ENCODE peak calls at places on chromosomes 7 and 10, in four cellular contexts. One of them, this sample, is unnamed.

GRCh38 chr10:127033116-127033515 is 127.9 kb downstream of the DOCK1 start:
- DNase-seq in OCI-LY7: no peak
- DNase-seq in tibial artery: no peak
- DNase-seq in breast epithelium: no peak
- DNase-seq in this sample: no peak

GRCh38 chr7:4851459-4852422 is 10.1 kb downstream of the PAPOLB start:
- DNase-seq in breast epithelium: no peak
- DNase-seq in tibial artery: no peak
- DNase-seq in OCI-LY7: no peak
- DNase-seq in this sample: no peak

GRCh38 chr10:97849491-97850402 is at the start of gene GOLGA7B:
- DNase-seq in tibial artery: no peak
- DNase-seq in OCI-LY7: peak
- DNase-seq in breast epithelium: no peak
- DNase-seq in this sample: peak

GRCh38 chr7:2509298-2509906 is 10.2 kb upstream of the LFNG start:
- DNase-seq in OCI-LY7: no peak
- DNase-seq in breast epithelium: no peak
- DNase-seq in tibial artery: no peak
- DNase-seq in this sample: no peak

GRCh38 chr10:90675621-90676020 is 182.2 kb downstream of the HTR7 start:
- DNase-seq in breast epithelium: no peak
- DNase-seq in tibial artery: no peak
- DNase-seq in OCI-LY7: no peak
- DNase-seq in this sample: no peak

GRCh38 chr10:13633689-13634088 is 46.9 kb downstream of the PRPF18 start:
- DNase-seq in OCI-LY7: no peak
- DNase-seq in breast epithelium: no peak
- DNase-seq in tibial artery: peak
- DNase-seq in this sample: no peak

GRCh38 chr10:89479255-89479654 is 56.1 kb downstream of the SLC16A12 start:
- DNase-seq in OCI-LY7: no peak
- DNase-seq in breast epithelium: no peak
- DNase-seq in tibial artery: no peak
- DNase-seq in this sample: no peak

GRCh38 chr10:59284111-59284975 is 78.0 kb downstream of the FAM13C start:
- DNase-seq in tibial artery: no peak
- DNase-seq in OCI-LY7: no peak
- DNase-seq in breast epithelium: no peak
- DNase-seq in this sample: no peak

GRCh38 chr7:117322741-117323584 is at the start of gene WNT2:
- DNase-seq in breast epithelium: no peak
- DNase-seq in OCI-LY7: no peak
- DNase-seq in tibial artery: no peak
- DNase-seq in this sample: peak

GRCh38 chr7:79434098-79434497 is 19.4 kb downstream of the MAGI2 start:
- DNase-seq in tibial artery: no peak
- DNase-seq in OCI-LY7: no peak
- DNase-seq in breast epithelium: no peak
- DNase-seq in this sample: no peak

GRCh38 chr10:74113546-74113945 is 37.1 kb downstream of the AP3M1 start:
- DNase-seq in breast epithelium: no peak
- DNase-seq in tibial artery: no peak
- DNase-seq in OCI-LY7: no peak
- DNase-seq in this sample: no peak

GRCh38 chr7:15989194-15989593 is 302.7 kb upstream of the MEOX2 start:
- DNase-seq in breast epithelium: no peak
- DNase-seq in tibial artery: no peak
- DNase-seq in OCI-LY7: no peak
- DNase-seq in this sample: no peak

GRCh38 chr10:13787015-13787421 is 200.3 kb downstream of the PRPF18 start:
- DNase-seq in breast epithelium: no peak
- DNase-seq in OCI-LY7: peak
- DNase-seq in tibial artery: peak
- DNase-seq in this sample: peak

GRCh38 chr7:103142494-103142893 is 6.4 kb downstream of the NAPEPLD start:
- DNase-seq in OCI-LY7: no peak
- DNase-seq in tibial artery: no peak
- DNase-seq in breast epithelium: no peak
- DNase-seq in this sample: no peak

GRCh38 chr10:104642311-104643022 is 1.4 kb downstream of the SORCS3 start:
- DNase-seq in breast epithelium: no peak
- DNase-seq in OCI-LY7: no peak
- DNase-seq in tibial artery: no peak
- DNase-seq in this sample: peak

GRCh38 chr10:100709655-100710054 is 35.7 kb upstream of the PAX2 start:
- DNase-seq in OCI-LY7: no peak
- DNase-seq in breast epithelium: no peak
- DNase-seq in tibial artery: no peak
- DNase-seq in this sample: no peak
- H3K4me3 ChIP-seq in OCI-LY7: no peak
- H3K4me3 ChIP-seq in breast epithelium: peak
- H3K4me3 ChIP-seq in tibial artery: no peak
- H3K4me3 ChIP-seq in this sample: no peak

DNA sequence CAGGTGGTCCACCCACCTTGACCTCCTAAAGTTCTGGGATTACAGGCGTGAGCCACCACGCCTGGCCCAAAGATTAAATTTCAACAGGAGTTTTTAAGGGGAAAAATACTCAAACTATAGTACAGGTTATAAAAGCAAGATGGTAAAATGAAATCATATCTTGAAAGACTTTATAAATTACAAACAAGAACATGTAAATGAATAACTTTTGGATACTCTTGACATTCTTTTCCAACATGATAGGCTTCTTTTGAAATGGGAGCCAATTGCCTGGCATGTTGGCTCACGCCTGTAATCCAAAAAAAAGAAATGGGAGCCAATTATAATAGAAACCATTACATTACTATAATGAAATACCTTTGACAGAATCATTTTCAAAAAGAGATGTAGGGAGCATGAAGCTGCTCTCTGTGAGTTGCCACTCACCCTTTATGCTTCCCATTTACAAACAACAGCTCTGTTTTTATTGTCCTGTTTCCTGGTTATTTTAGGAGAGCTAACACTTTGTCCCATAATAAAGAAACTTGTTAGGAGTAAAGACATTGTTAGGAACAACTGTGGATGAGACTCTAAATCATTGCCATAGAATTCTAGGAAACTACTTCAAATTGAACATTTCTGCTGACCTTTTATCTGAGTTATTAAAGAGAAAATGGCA is 24.6 kb upstream of the MCU start:
- DNase-seq in tibial artery: no peak
- DNase-seq in OCI-LY7: no peak
- DNase-seq in breast epithelium: no peak
- DNase-seq in this sample: no peak
- H3K4me3 ChIP-seq in tibial artery: no peak
- H3K4me3 ChIP-seq in OCI-LY7: no peak
- H3K4me3 ChIP-seq in breast epithelium: no peak
- H3K4me3 ChIP-seq in this sample: no peak

DNA sequence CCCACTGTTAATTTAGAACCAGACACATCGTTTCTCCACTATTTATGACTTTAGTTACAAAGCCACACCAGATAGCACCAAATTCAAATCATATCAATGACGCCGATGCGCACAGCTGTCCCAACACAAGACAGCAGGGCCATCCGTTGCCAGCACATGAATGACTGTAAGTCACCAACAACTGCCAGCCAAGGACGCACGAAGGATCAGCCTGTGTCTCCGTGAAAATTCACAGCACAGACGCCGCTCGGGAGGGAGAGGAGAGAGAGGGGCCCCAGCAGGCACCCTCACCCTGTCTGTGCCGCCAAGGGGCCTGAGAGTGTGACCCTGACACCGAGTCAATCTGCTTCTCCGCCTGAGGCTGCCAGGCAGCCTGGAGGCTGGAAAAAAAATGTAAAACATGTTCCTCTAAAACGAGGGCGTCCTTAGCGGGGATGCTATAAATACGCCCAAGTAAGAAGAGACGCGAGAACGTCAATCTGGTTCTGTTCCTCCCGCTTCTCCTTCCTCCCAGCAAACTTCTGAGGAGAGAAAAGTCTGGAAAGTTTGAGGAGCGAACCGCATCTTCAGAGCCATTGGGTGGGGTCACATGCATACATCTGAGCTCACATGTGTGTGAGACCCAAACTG is 111.2 kb downstream of the PTPRN2 start:
- DNase-seq in breast epithelium: no peak
- DNase-seq in OCI-LY7: no peak
- DNase-seq in tibial artery: no peak
- DNase-seq in this sample: no peak
- H3K4me3 ChIP-seq in breast epithelium: no peak
- H3K4me3 ChIP-seq in OCI-LY7: no peak
- H3K4me3 ChIP-seq in tibial artery: no peak
- H3K4me3 ChIP-seq in this sample: no peak

GRCh38 chr7:7103343-7104313 is 78.7 kb upstream of the C1GALT1 start:
- DNase-seq in tibial artery: no peak
- DNase-seq in breast epithelium: no peak
- DNase-seq in OCI-LY7: peak
- DNase-seq in this sample: peak
- H3K4me3 ChIP-seq in tibial artery: no peak
- H3K4me3 ChIP-seq in breast epithelium: no peak
- H3K4me3 ChIP-seq in OCI-LY7: no peak
- H3K4me3 ChIP-seq in this sample: no peak

GRCh38 chr7:134777470-134777869 is 2.0 kb upstream of the CALD1 start:
- DNase-seq in tibial artery: no peak
- DNase-seq in OCI-LY7: peak
- DNase-seq in breast epithelium: no peak
- DNase-seq in this sample: no peak

GRCh38 chr7:134780166-134780853 is 876 bp downstream of the CALD1 start:
- DNase-seq in OCI-LY7: no peak
- DNase-seq in tibial artery: no peak
- DNase-seq in breast epithelium: no peak
- DNase-seq in this sample: no peak

GRCh38 chr7:134779741-134780065 is 269 bp downstream of the CALD1 start:
- DNase-seq in tibial artery: no peak
- DNase-seq in breast epithelium: no peak
- DNase-seq in OCI-LY7: no peak
- DNase-seq in this sample: no peak

GRCh38 chr7:134778941-134779740 is at the start of gene CALD1:
- DNase-seq in tibial artery: peak
- DNase-seq in breast epithelium: peak
- DNase-seq in OCI-LY7: no peak
- DNase-seq in this sample: no peak

GRCh38 chr7:134777908-134778580 is 1.4 kb upstream of the CALD1 start:
- DNase-seq in tibial artery: no peak
- DNase-seq in OCI-LY7: no peak
- DNase-seq in breast epithelium: no peak
- DNase-seq in this sample: no peak
- H3K4me3 ChIP-seq in tibial artery: no peak
- H3K4me3 ChIP-seq in OCI-LY7: no peak
- H3K4me3 ChIP-seq in breast epithelium: no peak
- H3K4me3 ChIP-seq in this sample: no peak

GRCh38 chr7:100430450-100431285 is 1.0 kb downstream of the MEPCE start:
- DNase-seq in tibial artery: peak
- DNase-seq in breast epithelium: no peak
- DNase-seq in OCI-LY7: no peak
- DNase-seq in this sample: no peak

GRCh38 chr7:100433276-100433591 is 3.1 kb downstream of the PPP1R35 start:
- DNase-seq in tibial artery: no peak
- DNase-seq in breast epithelium: no peak
- DNase-seq in OCI-LY7: no peak
- DNase-seq in this sample: no peak

GRCh38 chr7:100432621-100433275 is 3.1 kb downstream of the MEPCE start:
- DNase-seq in OCI-LY7: no peak
- DNase-seq in tibial artery: no peak
- DNase-seq in breast epithelium: no peak
- DNase-seq in this sample: no peak

GRCh38 chr7:100431286-100431735 is 1.7 kb downstream of the MEPCE start:
- DNase-seq in tibial artery: no peak
- DNase-seq in breast epithelium: no peak
- DNase-seq in OCI-LY7: no peak
- DNase-seq in this sample: no peak

GRCh38 chr7:100432053-100432452 is 2.4 kb downstream of the MEPCE start:
- DNase-seq in breast epithelium: no peak
- DNase-seq in tibial artery: no peak
- DNase-seq in OCI-LY7: no peak
- DNase-seq in this sample: no peak
- H3K4me3 ChIP-seq in breast epithelium: no peak
- H3K4me3 ChIP-seq in tibial artery: no peak
- H3K4me3 ChIP-seq in OCI-LY7: peak
- H3K4me3 ChIP-seq in this sample: no peak

GRCh38 chr10:63199716-63200115 is 66.6 kb downstream of the NRBF2 start:
- DNase-seq in tibial artery: no peak
- DNase-seq in breast epithelium: no peak
- DNase-seq in OCI-LY7: no peak
- DNase-seq in this sample: no peak
- H3K4me3 ChIP-seq in tibial artery: no peak
- H3K4me3 ChIP-seq in breast epithelium: no peak
- H3K4me3 ChIP-seq in OCI-LY7: no peak
- H3K4me3 ChIP-seq in this sample: no peak

GRCh38 chr7:128697301-128697905 is 25.3 kb downstream of the GARIN1A start:
- DNase-seq in tibial artery: no peak
- DNase-seq in OCI-LY7: peak
- DNase-seq in breast epithelium: no peak
- DNase-seq in this sample: peak

GRCh38 chr7:128701062-128701785 is 29.1 kb downstream of the GARIN1A start:
- DNase-seq in tibial artery: no peak
- DNase-seq in breast epithelium: no peak
- DNase-seq in OCI-LY7: no peak
- DNase-seq in this sample: no peak

GRCh38 chr7:128699895-128700294 is 27.8 kb downstream of the GARIN1A start:
- DNase-seq in OCI-LY7: no peak
- DNase-seq in breast epithelium: no peak
- DNase-seq in tibial artery: no peak
- DNase-seq in this sample: no peak

GRCh38 chr7:128703605-128704004 is 31.5 kb downstream of the GARIN1A start:
- DNase-seq in breast epithelium: no peak
- DNase-seq in OCI-LY7: no peak
- DNase-seq in tibial artery: no peak
- DNase-seq in this sample: no peak

GRCh38 chr7:128699196-128699712 is 27.2 kb downstream of the GARIN1A start:
- DNase-seq in OCI-LY7: no peak
- DNase-seq in breast epithelium: no peak
- DNase-seq in tibial artery: no peak
- DNase-seq in this sample: no peak
- H3K4me3 ChIP-seq in OCI-LY7: no peak
- H3K4me3 ChIP-seq in breast epithelium: no peak
- H3K4me3 ChIP-seq in tibial artery: no peak
- H3K4me3 ChIP-seq in this sample: no peak

DNA sequence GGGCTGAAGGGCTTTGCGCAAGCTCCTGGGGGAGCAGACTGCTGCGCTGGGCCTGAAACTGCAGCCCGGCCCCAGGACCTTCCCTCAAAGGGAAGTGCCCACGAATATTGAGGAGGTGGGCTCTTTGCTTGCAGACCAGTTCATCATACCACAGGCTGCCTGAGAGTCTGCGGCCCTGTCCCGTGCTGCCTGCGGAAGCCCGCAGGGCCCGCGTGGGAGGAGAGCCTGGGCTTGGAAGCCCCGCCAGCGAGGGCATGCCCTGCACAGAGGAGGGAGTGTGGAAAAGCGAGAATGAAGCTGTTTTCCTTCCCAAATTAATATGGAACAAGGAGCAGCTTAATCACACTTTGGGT is 83.6 kb upstream of the MKI67 start:
- DNase-seq in tibial artery: no peak
- DNase-seq in breast epithelium: no peak
- DNase-seq in OCI-LY7: no peak
- DNase-seq in this sample: no peak
- H3K4me3 ChIP-seq in tibial artery: no peak
- H3K4me3 ChIP-seq in breast epithelium: peak
- H3K4me3 ChIP-seq in OCI-LY7: no peak
- H3K4me3 ChIP-seq in this sample: no peak